ENCODE peak calls at places on chromosomes 3 and 15, in nine cellular contexts. I, E, R, F, T, U, V, X and Q are unnamed samples.

GRCh38 chr15:74680461-74680860 is 15.4 kb downstream of the EDC3 start:
- DNase-seq in I (no peak), E (no peak), R (no peak), F (no peak), T (no peak), U (no peak), V (no peak), X (no peak), Q (no peak)

GRCh38 chr3:12785096-12785495 is 11.4 kb upstream of the CAND2 start:
- DNase-seq in I (no peak), E (no peak), R (no peak), F (no peak), T (no peak), U (no peak), V (no peak), X (no peak), Q (no peak)

GRCh38 chr3:50270422-50270831 is 1.5 kb downstream of the SEMA3B start:
- DNase-seq in I (no peak), E (no peak), R (peak; percentile 39), F (no peak), T (no peak), U (peak; percentile 40), V (no peak), X (no peak), Q (no peak)

GRCh38 chr3:159273608-159274007 is 471.8 kb downstream of the MFSD1 start:
- DNase-seq in I (peak; percentile 2), E (peak; percentile 11), R (peak; percentile 71), F (no peak), T (no peak), U (peak; percentile 41), V (peak; percentile 57), X (no peak), Q (no peak)

GRCh38 chr3:44568561-44568960 is 13.6 kb downstream of the ZKSCAN7 start:
- DNase-seq in I (no peak), E (no peak), R (peak; percentile 43), F (no peak), T (no peak), U (peak; percentile 81), V (no peak), X (no peak), Q (no peak)

GRCh38 chr3:17515445-17516227 is 226.8 kb downstream of the TBC1D5 start:
- DNase-seq in I (no peak), E (no peak), R (no peak), F (no peak), T (no peak), U (no peak), V (no peak), X (no peak), Q (no peak)

GRCh38 chr3:30263921-30264313 is 342.5 kb upstream of the TGFBR2 start:
- DNase-seq in I (no peak), E (peak; percentile 6), R (no peak), F (no peak), T (no peak), U (no peak), V (no peak), X (no peak), Q (no peak)

GRCh38 chr3:113825090-113825489 is 13.5 kb upstream of the GRAMD1C start:
- DNase-seq in I (no peak), E (no peak), R (peak; percentile 15), F (no peak), T (no peak), U (no peak), V (no peak), X (no peak), Q (peak; percentile 46)

GRCh38 chr3:55468251-55468650 is 18.9 kb downstream of the WNT5A start:
- DNase-seq in I (no peak), E (no peak), R (peak; percentile 82), F (no peak), T (no peak), U (no peak), V (no peak), X (no peak), Q (no peak)

GRCh38 chr15:51870774-51871173 is 41.3 kb downstream of the TMOD3 start:
- DNase-seq in I (no peak), E (no peak), R (no peak), F (no peak), T (no peak), U (no peak), V (no peak), X (no peak), Q (no peak)

GRCh38 chr15:51879555-51879954 is 50.1 kb downstream of the TMOD3 start:
- DNase-seq in I (no peak), E (no peak), R (peak; percentile 85), F (no peak), T (no peak), U (peak; percentile 42), V (no peak), X (no peak), Q (no peak)

GRCh38 chr15:51876169-51876568 is 46.7 kb downstream of the TMOD3 start:
- DNase-seq in I (no peak), E (no peak), R (no peak), F (no peak), T (no peak), U (peak; percentile 24), V (no peak), X (no peak), Q (no peak)

GRCh38 chr15:51878446-51879386 is 49.3 kb downstream of the TMOD3 start:
- DNase-seq in I (peak; percentile 55), E (no peak), R (peak; percentile 70), F (no peak), T (no peak), U (no peak), V (no peak), X (no peak), Q (no peak)

GRCh38 chr15:51874751-51875644 is 45.5 kb downstream of the TMOD3 start:
- DNase-seq in I (peak; percentile 37), E (no peak), R (peak; percentile 98), F (no peak), T (no peak), U (peak; percentile 97), V (no peak), X (peak; percentile 29), Q (peak; percentile 79)
- H3K4me1 ChIP-seq in I (peaks cover 6% of the 10 kb centered on the region), E (no peaks in the 10 kb centered on the region), R (peaks cover 44% of the 10 kb centered on the region), F (peaks cover 15% of the 10 kb centered on the region), T (peaks cover 3% of the 10 kb centered on the region), U (peaks cover 44% of the 10 kb centered on the region), V (no peaks in the 10 kb centered on the region), X (peaks cover 27% of the 10 kb centered on the region), Q (peaks cover 43% of the 10 kb centered on the region)

GRCh38 chr15:25067725-25068309 is 113.0 kb downstream of the SNRPN start:
- DNase-seq in I (no peak), E (no peak), R (no peak), F (peak; percentile 25), T (peak; percentile 16), U (no peak), V (no peak), X (no peak), Q (no peak)

GRCh38 chr15:25072857-25073476 is 118.2 kb downstream of the SNRPN start:
- DNase-seq in I (no peak), E (no peak), R (no peak), F (no peak), T (no peak), U (no peak), V (no peak), X (no peak), Q (no peak)

GRCh38 chr15:25066708-25067107 is 111.9 kb downstream of the SNRPN start:
- DNase-seq in I (no peak), E (no peak), R (no peak), F (peak; percentile 12), T (peak; percentile 46), U (no peak), V (no peak), X (no peak), Q (no peak)

GRCh38 chr15:25068696-25069095 is 113.9 kb downstream of the SNRPN start:
- DNase-seq in I (no peak), E (no peak), R (no peak), F (peak; percentile 10), T (peak; percentile 32), U (no peak), V (no peak), X (no peak), Q (no peak)

DNA sequence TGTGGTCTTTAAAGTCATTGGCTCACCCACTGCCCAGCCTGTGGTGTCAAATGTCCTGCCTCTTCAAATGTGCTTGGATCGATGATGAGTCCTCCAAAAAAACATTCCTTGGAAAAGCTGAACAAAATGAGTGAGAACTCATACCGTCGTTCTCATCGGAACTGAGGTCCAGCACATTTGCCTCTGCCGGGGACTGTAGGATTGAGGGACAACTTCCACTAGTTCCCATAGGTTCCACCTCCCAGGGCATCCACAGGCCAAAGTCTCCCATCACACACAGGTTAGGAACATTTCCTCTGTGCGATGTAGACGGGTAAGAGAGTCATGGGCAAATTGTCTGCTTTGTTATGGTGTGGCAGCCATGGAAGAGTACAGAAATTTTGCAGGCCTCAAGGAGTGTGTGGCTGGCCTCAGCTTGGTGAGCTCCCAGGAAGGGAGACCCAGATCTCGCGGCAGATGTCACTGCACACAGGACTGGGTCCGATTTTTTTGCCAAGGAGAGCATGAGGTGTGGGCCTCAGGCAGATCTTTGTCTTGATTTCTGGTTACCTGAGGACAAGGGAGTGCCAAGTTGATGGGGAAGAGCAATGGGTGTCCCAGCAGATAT is 115.7 kb downstream of the SNRPN start:
- DNase-seq in I (no peak), E (no peak), R (no peak), F (no peak), T (peak; percentile 6), U (no peak), V (no peak), X (no peak), Q (no peak)
- H3K9me3 ChIP-seq in I (peaks cover 38% of the 10 kb centered on the region), E (peaks cover 100% of the 10 kb centered on the region), R (no peaks in the 10 kb centered on the region), F (peaks cover 100% of the 10 kb centered on the region), T (peaks cover 93% of the 10 kb centered on the region), U (peaks cover 100% of the 10 kb centered on the region), V (peaks cover 100% of the 10 kb centered on the region), X (peaks cover 3% of the 10 kb centered on the region), Q (peaks cover 88% of the 10 kb centered on the region)

GRCh38 chr15:81265256-81265943 is 58.5 kb downstream of the STARD5 start:
- DNase-seq in I (no peak), E (peak; percentile 29), R (no peak), F (no peak), T (no peak), U (no peak), V (no peak), X (no peak), Q (no peak)
- H3K4me3 ChIP-seq in I (no peak overlapping the region), E (peak overlapping the region; percentile 73), R (peak overlapping the region; percentile 59), F (no peak overlapping the region), T (no peak overlapping the region), U (no peak overlapping the region), V (no peak overlapping the region), X (no peak overlapping the region), Q (no peak overlapping the region)

GRCh38 chr3:149611149-149611548 is 46.7 kb downstream of the WWTR1 start:
- DNase-seq in I (no peak), E (no peak), R (no peak), F (no peak), T (no peak), U (no peak), V (no peak), X (no peak), Q (no peak)

GRCh38 chr3:149613988-149614387 is 43.8 kb downstream of the WWTR1 start:
- DNase-seq in I (no peak), E (no peak), R (no peak), F (no peak), T (no peak), U (no peak), V (no peak), X (no peak), Q (no peak)

GRCh38 chr3:149610351-149611105 is 47.3 kb downstream of the WWTR1 start:
- DNase-seq in I (no peak), E (no peak), R (no peak), F (no peak), T (no peak), U (no peak), V (no peak), X (no peak), Q (peak; percentile 40)

GRCh38 chr3:149609595-149609994 is 48.2 kb downstream of the WWTR1 start:
- DNase-seq in I (peak; percentile 9), E (peak; percentile 4), R (no peak), F (no peak), T (no peak), U (no peak), V (no peak), X (no peak), Q (peak; percentile 21)

GRCh38 chr3:149612456-149612855 is 45.4 kb downstream of the WWTR1 start:
- DNase-seq in I (no peak), E (no peak), R (no peak), F (no peak), T (no peak), U (no peak), V (no peak), X (no peak), Q (no peak)
- H3K4me1 ChIP-seq in I (peaks cover 3% of the 10 kb centered on the region), E (no peaks in the 10 kb centered on the region), R (peaks cover 33% of the 10 kb centered on the region), F (peaks cover 22% of the 10 kb centered on the region), T (peaks cover 6% of the 10 kb centered on the region), U (no peaks in the 10 kb centered on the region), V (peaks cover 4% of the 10 kb centered on the region), X (no peaks in the 10 kb centered on the region), Q (peaks cover 59% of the 10 kb centered on the region)